ENCODE peak calls at places on chromosomes 1 and 21, in four cellular contexts. D, M, W and E are unnamed samples.

GRCh38 chr1:3552751-3553150 is 58.6 kb downstream of the MEGF6 start:
- DNase-seq in D (no peak), M (no peak), W (no peak), E (no peak)

GRCh38 chr1:52328615-52329014 is 37.4 kb downstream of the CC2D1B start:
- DNase-seq in D (no peak), M (no peak), W (peak), E (no peak)

GRCh38 chr1:47843059-47843458 is 154.1 kb downstream of the TRABD2B start:
- DNase-seq in D (no peak), M (no peak), W (no peak), E (no peak)

GRCh38 chr21:34298797-34299539 is 64.8 kb upstream of the KCNE2 start:
- DNase-seq in D (no peak), M (no peak), W (peak), E (no peak)

GRCh38 chr21:45256021-45256911 is 31.4 kb downstream of the POFUT2 start:
- DNase-seq in D (no peak), M (no peak), W (no peak), E (peak)

GRCh38 chr1:15972409-15972808 is 3.5 kb downstream of the ZBTB17 start:
- DNase-seq in D (no peak), M (no peak), W (no peak), E (no peak)

GRCh38 chr1:112105557-112105956 is 116.1 kb upstream of the KCND3 start:
- DNase-seq in D (no peak), M (no peak), W (no peak), E (no peak)

GRCh38 chr1:17089496-17089895 is 29.8 kb downstream of the PADI2 start:
- DNase-seq in D (no peak), M (no peak), W (no peak), E (no peak)

GRCh38 chr21:44295646-44296045 is 4.2 kb upstream of the PFKL start:
- DNase-seq in D (no peak), M (no peak), W (no peak), E (no peak)

GRCh38 chr1:41558761-41559171 is 74.3 kb upstream of the EDN2 start:
- DNase-seq in D (no peak), M (no peak), W (no peak), E (no peak)

GRCh38 chr1:8862528-8862927 is 16.0 kb downstream of the ENO1 start:
- DNase-seq in D (no peak), M (peak), W (no peak), E (peak)

GRCh38 chr1:155002479-155003226 is at the start of gene ZBTB7B:
- DNase-seq in D (no peak), M (peak), W (no peak), E (peak)

GRCh38 chr1:18943914-18944572 is 12.4 kb downstream of the IFFO2 start:
- DNase-seq in D (no peak), M (no peak), W (no peak), E (no peak)

GRCh38 chr1:9473032-9473792 is 66.1 kb upstream of the SLC25A33 start:
- DNase-seq in D (peak), M (no peak), W (no peak), E (peak)

GRCh38 chr1:111234866-111235265 is 7.4 kb downstream of the CHI3L2 start:
- DNase-seq in D (no peak), M (no peak), W (no peak), E (no peak)

GRCh38 chr21:45826733-45827692 is 154.6 kb upstream of the COL6A1 start:
- DNase-seq in D (no peak), M (no peak), W (no peak), E (no peak)

GRCh38 chr1:233005703-233006102 is 55.3 kb downstream of the NTPCR start:
- DNase-seq in D (no peak), M (no peak), W (no peak), E (no peak)

GRCh38 chr1:157966034-157966671 is 27.3 kb upstream of the KIRREL1 start:
- DNase-seq in D (peak), M (no peak), W (peak), E (no peak)

GRCh38 chr1:38613996-38614395 is 245.6 kb downstream of the RRAGC start:
- DNase-seq in D (no peak), M (no peak), W (no peak), E (no peak)

GRCh38 chr1:84619383-84620093 is 45.3 kb upstream of the CTBS start:
- DNase-seq in D (peak), M (no peak), W (peak), E (no peak)

GRCh38 chr1:100622966-100623762 is 85.2 kb downstream of the GPR88 start:
- DNase-seq in D (no peak), M (no peak), W (no peak), E (no peak)

GRCh38 chr1:84598846-84599741 is 24.9 kb upstream of the CTBS start:
- DNase-seq in D (no peak), M (no peak), W (no peak), E (no peak)

GRCh38 chr1:204924013-204924759 is 53.5 kb downstream of the NFASC start:
- DNase-seq in D (no peak), M (peak), W (peak), E (no peak)
- TF ChIP-seq ESRRA in D (no peak), M (no peak), W (no peak), E (no peak)

GRCh38 chr1:1092890-1093609 is 18.9 kb upstream of the RNF223 start:
- DNase-seq in D (no peak), M (no peak), W (no peak), E (no peak)

GRCh38 chr1:1090424-1091343 is 16.6 kb upstream of the RNF223 start:
- DNase-seq in D (no peak), M (no peak), W (no peak), E (no peak)

GRCh38 chr1:1089731-1090423 is 15.8 kb upstream of the RNF223 start:
- DNase-seq in D (no peak), M (no peak), W (no peak), E (no peak)

GRCh38 chr1:1092149-1092855 is 18.2 kb upstream of the RNF223 start:
- DNase-seq in D (no peak), M (no peak), W (no peak), E (no peak)

GRCh38 chr1:1091344-1092148 is 17.4 kb upstream of the RNF223 start:
- DNase-seq in D (no peak), M (no peak), W (no peak), E (peak)
- TF ChIP-seq ESRRA in D (no peak), M (no peak), W (no peak), E (no peak)

DNA sequence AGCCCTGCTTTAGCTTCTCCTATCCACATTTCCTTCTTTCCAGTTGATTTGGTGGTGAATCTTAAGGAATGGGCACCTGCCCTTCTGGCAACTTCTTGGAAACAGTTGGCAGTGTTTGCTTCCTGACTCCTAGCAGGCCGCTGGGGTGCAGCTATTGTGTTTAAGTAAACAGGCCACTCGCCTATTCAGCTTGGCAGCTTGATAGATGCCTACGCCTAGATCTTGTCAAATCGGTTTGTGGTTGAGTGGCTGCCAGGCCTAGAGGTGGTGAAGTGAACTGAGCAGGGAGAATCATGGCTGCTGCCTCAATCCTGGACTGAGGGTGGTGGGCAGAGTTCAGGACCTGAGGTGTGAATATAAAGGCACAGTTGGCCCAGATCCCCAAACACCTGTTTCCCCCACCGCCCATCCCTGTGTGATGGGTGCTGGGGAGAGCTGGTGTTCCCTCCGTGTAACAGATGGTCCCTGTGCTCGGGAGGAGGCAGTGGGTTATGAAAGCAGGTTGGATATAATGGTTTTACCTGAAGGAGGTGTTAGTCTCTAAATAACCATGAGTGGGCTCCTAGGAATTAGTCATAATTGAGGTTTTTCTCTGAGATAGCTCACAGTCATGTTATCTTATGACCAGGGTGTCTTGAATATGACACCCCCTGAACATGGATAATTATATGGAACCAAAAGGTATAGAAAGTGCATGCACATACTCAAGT is 940 bp upstream of the PLA2G2C start:
- DNase-seq in D (no peak), M (no peak), W (no peak), E (no peak)
- TF ChIP-seq ESRRA in D (no peak), M (no peak), W (no peak), E (no peak)

GRCh38 chr21:38376693-38377092 is 119.9 kb downstream of the KCNJ15 start:
- DNase-seq in D (no peak), M (no peak), W (no peak), E (no peak)
- TF ChIP-seq ESRRA in D (no peak), M (no peak), W (no peak), E (no peak)

DNA sequence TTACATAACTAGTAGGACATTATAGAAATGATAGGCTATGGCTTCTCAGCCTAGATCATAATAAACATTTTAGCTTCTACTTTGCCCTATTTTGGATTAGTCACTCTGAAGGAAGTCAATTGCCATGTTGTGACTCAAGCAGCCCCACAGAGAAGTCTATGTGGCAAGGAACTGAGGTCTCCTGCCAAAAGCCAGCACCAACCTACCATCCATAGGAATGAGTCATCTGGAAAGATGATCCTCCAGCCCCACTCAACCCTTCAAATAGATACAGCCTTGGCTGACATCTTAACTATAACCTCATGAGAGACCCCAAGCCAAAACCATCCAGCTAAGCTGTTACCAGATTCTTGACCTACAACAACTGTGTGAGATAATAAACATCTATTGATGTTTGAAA is 76.3 kb upstream of the BEND5 start:
- DNase-seq in D (peak), M (no peak), W (no peak), E (no peak)
- TF ChIP-seq ESRRA in D (no peak), M (no peak), W (no peak), E (no peak)

DNA sequence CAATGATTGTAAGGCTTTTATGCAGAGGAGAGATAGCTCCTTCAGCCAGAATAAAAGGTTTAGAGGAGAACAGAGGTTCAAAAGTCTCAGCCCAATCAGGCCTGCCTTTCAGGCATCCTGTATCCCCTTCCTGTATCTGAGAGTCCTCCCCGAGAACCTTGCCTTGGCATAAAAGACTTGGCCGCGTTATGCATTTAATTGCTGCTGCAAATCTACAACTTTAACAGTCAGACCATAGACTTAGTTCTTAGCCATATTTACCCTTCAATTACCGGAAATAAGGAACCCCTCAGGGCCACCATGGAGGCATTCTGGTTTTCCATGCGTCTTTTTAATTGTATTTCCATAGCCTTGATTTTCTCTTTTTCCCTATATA is 18.3 kb upstream of the HYI start:
- DNase-seq in D (no peak), M (no peak), W (no peak), E (no peak)
- TF ChIP-seq ESRRA in D (no peak), M (no peak), W (no peak), E (no peak)

GRCh38 chr1:240582953-240583352 is 29.0 kb downstream of the GREM2 start:
- DNase-seq in D (no peak), M (no peak), W (no peak), E (no peak)
- TF ChIP-seq ESRRA in D (no peak), M (no peak), W (no peak), E (no peak)

GRCh38 chr1:21622466-21623315 is 46.5 kb downstream of the RAP1GAP start:
- DNase-seq in D (no peak), M (peak), W (no peak), E (peak)
- TF ChIP-seq ESRRA in D (no peak), M (no peak), W (no peak), E (no peak)